ENCODE peak calls at places on chromosomes 11 and 22, in six cellular contexts. S is AG04450, Z is NCI-H1105 treated with DMSO at 0.1 percent for 48 hours, J is H7, X is NCI-H1436, R is cardiac fibroblast. Y is an unnamed sample.

GRCh38 chr11:47378011-47378835 is at the start of gene SPI1:
- DNase-seq in X (no peak), R (no peak), S (no peak), Z (no peak), J (peak), Y (peak)

GRCh38 chr11:71298016-71298550 is 45.7 kb upstream of the SHANK2 start:
- DNase-seq in Z (no peak), R (no peak), X (no peak), S (no peak), J (no peak), Y (no peak)

GRCh38 chr22:23126165-23127054 is 15.4 kb downstream of the RSPH14 start:
- DNase-seq in J (no peak), X (no peak), R (no peak), S (no peak), Z (no peak), Y (no peak)

GRCh38 chr22:49307071-49307830 is 520.4 kb downstream of the BRD1 start:
- DNase-seq in J (peak), Z (no peak), R (no peak), X (no peak), S (no peak), Y (peak)

GRCh38 chr22:23156286-23156685 is 11.0 kb downstream of the RAB36 start:
- DNase-seq in S (no peak), Z (no peak), X (no peak), J (peak), R (no peak), Y (no peak)

GRCh38 chr22:20076627-20077172 is 3.3 kb upstream of the DGCR8 start:
- DNase-seq in Z (no peak), R (no peak), X (no peak), S (no peak), J (no peak), Y (no peak)

GRCh38 chr11:102114032-102114431 is 3.8 kb downstream of the YAP1 start:
- DNase-seq in X (no peak), S (no peak), Z (no peak), R (no peak), J (no peak), Y (peak)

GRCh38 chr11:92885600-92885999 is 83.9 kb upstream of the MTNR1B start:
- DNase-seq in X (no peak), R (no peak), S (no peak), J (no peak), Z (peak), Y (no peak)

GRCh38 chr11:22459053-22459452 is 120.9 kb downstream of the SLC17A6 start:
- DNase-seq in S (no peak), Z (no peak), J (no peak), R (peak), X (no peak), Y (no peak)

GRCh38 chr11:72720806-72721205 is 31.4 kb downstream of the ARAP1 start:
- DNase-seq in S (no peak), J (no peak), R (no peak), X (no peak), Z (no peak), Y (no peak)

GRCh38 chr11:115357066-115357465 is 147.1 kb downstream of the CADM1 start:
- DNase-seq in S (no peak), Z (no peak), X (no peak), R (no peak), J (no peak), Y (no peak)

GRCh38 chr11:106021181-106021966 is 666 bp downstream of the MSANTD4 start:
- DNase-seq in X (no peak), Z (peak), S (no peak), J (no peak), R (peak), Y (no peak)

GRCh38 chr11:122754553-122755322 is 83.6 kb upstream of the CRTAM start:
- DNase-seq in R (no peak), J (peak), Z (no peak), X (no peak), S (no peak), Y (no peak)

GRCh38 chr22:41822289-41823057 is 10.4 kb upstream of the SREBF2 start:
- DNase-seq in S (no peak), R (peak), J (peak), X (peak), Z (peak), Y (no peak)

GRCh38 chr11:1480555-1481482 is 5.8 kb downstream of the MOB2 start:
- DNase-seq in Z (no peak), R (no peak), S (no peak), J (peak), X (no peak), Y (no peak)

GRCh38 chr11:10076458-10077141 is 217.4 kb downstream of the SBF2 start:
- DNase-seq in R (peak), X (no peak), Z (no peak), S (no peak), J (peak), Y (peak)

GRCh38 chr11:128463386-128463829 is 124.0 kb downstream of the ETS1 start:
- DNase-seq in S (no peak), Z (no peak), X (no peak), J (no peak), R (peak), Y (no peak)

GRCh38 chr11:79438631-79439429 is 2.0 kb downstream of the TENM4 start:
- DNase-seq in Z (peak), S (no peak), R (peak), X (no peak), J (peak), Y (peak)

GRCh38 chr11:85171648-85172257 is 455.4 kb downstream of the DLG2 start:
- DNase-seq in X (no peak), S (no peak), J (no peak), Z (no peak), R (peak), Y (no peak)